ENCODE peak calls at places on chromosomes 7 and 10, in four cellular contexts. Z is NCI-H446, P is caudate nucleus, K is GM10248. A is an unnamed sample.

GRCh38 chr10:6774406-6774805 is 194.3 kb upstream of the PRKCQ start:
- DNase-seq in Z (no peak), P (no peak), K (no peak), A (no peak)

GRCh38 chr7:142560166-142560565 is 189.1 kb upstream of the PRSS1 start:
- DNase-seq in Z (no peak), P (no peak), K (no peak), A (no peak)

GRCh38 chr7:519429-519973 is at the start of gene PDGFA:
- DNase-seq in Z (no peak), P (no peak), K (no peak), A (no peak)

GRCh38 chr10:11448190-11448544 is 163.3 kb downstream of the USP6NL start:
- DNase-seq in Z (no peak), P (no peak), K (peak), A (peak)

GRCh38 chr7:134602921-134603394 is 43.7 kb upstream of the BPGM start:
- DNase-seq in Z (no peak), P (no peak), K (no peak), A (peak)

GRCh38 chr7:95441042-95441823 is 6.4 kb upstream of the PON2 start:
- DNase-seq in Z (no peak), P (no peak), K (no peak), A (no peak)

GRCh38 chr10:119602241-119603095 is 5.7 kb upstream of the TIAL1 start:
- DNase-seq in Z (no peak), P (no peak), K (peak), A (peak)

GRCh38 chr7:151071032-151071866 is 9.4 kb downstream of the FASTK start:
- DNase-seq in Z (no peak), P (no peak), K (no peak), A (no peak)

GRCh38 chr10:7406712-7407333 is 4.0 kb downstream of the SFMBT2 start:
- DNase-seq in Z (no peak), P (no peak), K (no peak), A (no peak)

GRCh38 chr7:27161214-27161720 is 4.1 kb downstream of the HOXA9 start:
- DNase-seq in Z (no peak), P (no peak), K (no peak), A (no peak)

GRCh38 chr7:132548489-132549078 is 27.7 kb downstream of the PLXNA4 start:
- DNase-seq in Z (no peak), P (no peak), K (no peak), A (no peak)

GRCh38 chr7:24910551-24911212 is 69.3 kb downstream of the OSBPL3 start:
- DNase-seq in Z (no peak), P (no peak), K (no peak), A (no peak)

GRCh38 chr10:65235266-65235665 is 1690.6 kb upstream of the LRRTM3 start:
- DNase-seq in Z (no peak), P (no peak), K (no peak), A (no peak)

GRCh38 chr7:23472046-23472445 is 1.8 kb upstream of the IGF2BP3 start:
- DNase-seq in Z (no peak), P (no peak), K (no peak), A (no peak)

GRCh38 chr7:2906197-2906931 is 62.3 kb upstream of the GNA12 start:
- DNase-seq in Z (no peak), P (no peak), K (no peak), A (peak)

GRCh38 chr10:77286851-77287250 is 350.8 kb downstream of the KCNMA1 start:
- DNase-seq in Z (no peak), P (no peak), K (no peak), A (peak)

GRCh38 chr7:92421676-92422435 is 25.4 kb upstream of the GATAD1 start:
- DNase-seq in Z (no peak), P (no peak), K (no peak), A (no peak)

GRCh38 chr7:145134377-145134776 is 298.5 kb upstream of the TPK1 start:
- DNase-seq in Z (no peak), P (no peak), K (no peak), A (no peak)

GRCh38 chr7:43307522-43307921 is 195.1 kb downstream of the HECW1 start:
- DNase-seq in Z (no peak), P (no peak), K (no peak), A (no peak)

GRCh38 chr10:118447478-118447877 is 105.4 kb upstream of the FAM204A start:
- DNase-seq in Z (no peak), P (no peak), K (no peak), A (no peak)

GRCh38 chr7:84412161-84412969 is 217.8 kb upstream of the SEMA3A start:
- DNase-seq in Z (no peak), P (no peak), K (no peak), A (no peak)

GRCh38 chr7:104005197-104005596 is 15.7 kb upstream of the RELN start:
- DNase-seq in Z (no peak), P (no peak), K (no peak), A (no peak)

GRCh38 chr10:17210361-17210760 is 8.9 kb upstream of the TRDMT1 start:
- DNase-seq in Z (no peak), P (no peak), K (no peak), A (no peak)

A was measured in islet precursor cell.